ENCODE peak calls at places on chromosomes 13 and 19, in four cellular contexts. I is cardiac muscle cell, C is upper lobe of left lung, Y is esophagus squamous epithelium. X is an unnamed sample. For H3K4me1, the result is how much of the 10 kb centered on the place peaks cover.

GRCh38 chr13:43767351-43767901 is 19.3 kb downstream of the ENOX1 start:
- DNase-seq in I (peak), C (no peak), Y (no peak), X (peak)

GRCh38 chr19:2529473-2529918 is 53.6 kb downstream of the GADD45B start:
- DNase-seq in I (no peak), C (no peak), Y (no peak), X (peak)

GRCh38 chr13:113533441-113533840 is 42.9 kb upstream of the DCUN1D2 start:
- DNase-seq in I (peak), C (no peak), Y (no peak), X (no peak)

GRCh38 chr13:20828540-20829364 is 55.0 kb upstream of the EEF1AKMT1 start:
- DNase-seq in I (peak), C (no peak), Y (no peak), X (peak)

GRCh38 chr13:100363874-100364273 is 224.7 kb downstream of the GGACT start:
- DNase-seq in I (no peak), C (no peak), Y (no peak), X (peak)

GRCh38 chr13:36126496-36126895 is 4.7 kb downstream of the DCLK1 start:
- DNase-seq in I (no peak), C (no peak), Y (no peak), X (no peak)

GRCh38 chr13:110015253-110015652 is 228.9 kb upstream of the IRS2 start:
- DNase-seq in I (no peak), C (no peak), Y (no peak), X (peak)

GRCh38 chr19:45059258-45059965 is 16.9 kb downstream of the ZNF296 start:
- DNase-seq in I (peak), C (no peak), Y (no peak), X (peak)

GRCh38 chr19:4971424-4971793 is 2.5 kb downstream of the KDM4B start:
- DNase-seq in I (no peak), C (no peak), Y (no peak), X (peak)

GRCh38 chr19:48656840-48657474 is 11.0 kb upstream of the CA11 start:
- DNase-seq in I (no peak), C (no peak), Y (no peak), X (peak)

GRCh38 chr19:17627921-17628320 is 60.2 kb downstream of the UNC13A start:
- DNase-seq in I (no peak), C (no peak), Y (no peak), X (no peak)

GRCh38 chr13:39186205-39186880 is 148.1 kb downstream of the NHLRC3 start:
- DNase-seq in I (no peak), C (no peak), Y (no peak), X (no peak)

GRCh38 chr13:44306401-44307192 is 67.0 kb upstream of the SERP2 start:
- DNase-seq in I (peak), C (peak), Y (no peak), X (peak)

GRCh38 chr19:1465191-1466016 is 13.6 kb downstream of the C19orf25 start:
- DNase-seq in I (peak), C (peak), Y (no peak), X (no peak)

GRCh38 chr19:16449330-16449961 is 22.3 kb downstream of the EPS15L1 start:
- DNase-seq in I (no peak), C (no peak), Y (no peak), X (peak)

GRCh38 chr13:87680298-87680697 is 9.1 kb downstream of the SLITRK5 start:
- DNase-seq in I (no peak), C (no peak), Y (no peak), X (no peak)

GRCh38 chr13:80235131-80235530 is 105.8 kb downstream of the SPRY2 start:
- DNase-seq in I (no peak), C (no peak), Y (no peak), X (no peak)

GRCh38 chr19:48290341-48290922 is 20.6 kb downstream of the ZNF114 start:
- DNase-seq in I (peak), C (no peak), Y (no peak), X (peak)

GRCh38 chr13:79318664-79319063 is 87.4 kb downstream of the RBM26 start:
- DNase-seq in I (no peak), C (no peak), Y (no peak), X (no peak)

GRCh38 chr13:113084943-113085540 is 20.5 kb upstream of the F7 start:
- DNase-seq in I (no peak), C (peak), Y (no peak), X (no peak)

GRCh38 chr19:6690160-6690885 is 20.4 kb upstream of the TNFSF14 start:
- DNase-seq in I (no peak), C (no peak), Y (no peak), X (no peak)

GRCh38 chr13:31835932-31836331 is 96.6 kb downstream of the RXFP2 start:
- DNase-seq in I (no peak), C (no peak), Y (no peak), X (peak)

GRCh38 chr19:33720691-33721682 is 75.7 kb upstream of the KCTD15 start:
- DNase-seq in I (no peak), C (no peak), Y (no peak), X (no peak)

GRCh38 chr13:99385940-99386339 is 78.7 kb upstream of the GPR183 start:
- DNase-seq in I (no peak), C (no peak), Y (no peak), X (no peak)

GRCh38 chr13:27289016-27289665 is 18.5 kb downstream of the RASL11A start:
- DNase-seq in I (no peak), C (no peak), Y (no peak), X (no peak)

GRCh38 chr13:50677687-50678463 is 165.6 kb downstream of the DLEU7 start:
- DNase-seq in I (no peak), C (no peak), Y (no peak), X (peak)

GRCh38 chr13:89486065-89486464 is 1814.9 kb downstream of the SLITRK5 start:
- DNase-seq in I (no peak), C (no peak), Y (no peak), X (no peak)

GRCh38 chr19:13149628-13150186 is 468 bp downstream of the STX10 start:
- DNase-seq in I (peak), C (peak), Y (no peak), X (peak)

GRCh38 chr19:35290381-35291135 is 1.4 kb upstream of the MAG start:
- DNase-seq in I (no peak), C (no peak), Y (no peak), X (no peak)

GRCh38 chr13:102845630-102846260 is at the start of gene ERCC5:
- DNase-seq in I (peak), C (peak), Y (peak), X (peak)

GRCh38 chr19:46020819-46021125 is 2.1 kb downstream of the PGLYRP1 start:
- DNase-seq in I (no peak), C (no peak), Y (no peak), X (no peak)

GRCh38 chr13:95255072-95255732 is 46.0 kb downstream of the ABCC4 start:
- DNase-seq in I (no peak), C (no peak), Y (no peak), X (no peak)

GRCh38 chr13:95258619-95259194 is 42.5 kb downstream of the ABCC4 start:
- DNase-seq in I (no peak), C (no peak), Y (no peak), X (no peak)

GRCh38 chr13:95260031-95260525 is 41.2 kb downstream of the ABCC4 start:
- DNase-seq in I (no peak), C (no peak), Y (no peak), X (no peak)

GRCh38 chr13:95256086-95256485 is 45.2 kb downstream of the ABCC4 start:
- DNase-seq in I (no peak), C (no peak), Y (no peak), X (peak)

DNA sequence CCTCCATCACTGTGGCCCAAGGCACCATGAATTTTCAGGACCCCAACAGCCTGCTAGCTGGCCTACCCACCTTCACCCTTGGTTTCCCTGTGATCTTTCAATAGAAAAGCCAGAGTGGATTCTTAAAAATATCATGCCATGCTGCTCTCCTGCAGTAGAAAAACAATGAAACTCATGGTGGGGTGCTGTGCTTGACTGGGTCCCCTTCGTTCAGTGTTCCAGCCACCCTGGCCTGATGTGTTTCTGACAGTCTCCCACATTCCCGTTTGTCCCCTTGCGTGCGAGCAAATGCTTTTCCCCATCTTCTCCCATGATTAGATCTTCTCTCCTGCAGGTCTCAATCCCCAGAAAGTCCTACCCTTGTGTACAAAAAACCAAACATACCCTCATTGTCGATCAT is 43.2 kb downstream of the ABCC4 start:
- DNase-seq in I (no peak), C (no peak), Y (no peak), X (no peak)
- H3K4me1 ChIP-seq in I (under half), C (under half), Y (under half), X (under half)

DNA sequence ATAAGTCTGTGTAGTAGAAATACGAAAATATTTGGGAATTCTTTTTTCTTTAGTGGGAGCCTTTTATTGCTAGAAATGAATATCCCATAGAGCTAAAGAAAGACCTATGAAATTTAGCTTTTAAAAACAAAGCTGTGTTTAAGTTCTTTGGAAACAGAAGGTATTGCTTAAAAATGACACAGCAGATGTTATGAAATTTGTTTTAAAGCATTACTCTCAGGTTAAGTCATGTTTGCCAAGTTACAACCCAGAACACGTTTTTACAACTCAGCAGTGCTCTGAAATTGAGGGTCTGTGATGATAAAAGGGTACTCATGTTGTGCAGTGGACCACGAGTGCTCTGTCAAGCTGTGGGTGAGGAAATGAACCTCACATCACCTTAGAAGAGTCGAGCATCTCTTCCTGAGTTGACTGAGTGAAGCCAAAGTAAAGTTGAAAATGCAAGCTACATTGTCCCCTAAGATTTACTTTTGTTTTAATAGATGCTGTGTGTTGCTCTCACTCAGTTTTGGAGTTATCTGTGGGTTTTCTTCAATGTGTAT is 161.1 kb downstream of the SHISA2 start:
- DNase-seq in I (no peak), C (no peak), Y (no peak), X (no peak)
- H3K4me3 ChIP-seq in I (no peak), C (no peak), Y (no peak), X (no peak)

DNA sequence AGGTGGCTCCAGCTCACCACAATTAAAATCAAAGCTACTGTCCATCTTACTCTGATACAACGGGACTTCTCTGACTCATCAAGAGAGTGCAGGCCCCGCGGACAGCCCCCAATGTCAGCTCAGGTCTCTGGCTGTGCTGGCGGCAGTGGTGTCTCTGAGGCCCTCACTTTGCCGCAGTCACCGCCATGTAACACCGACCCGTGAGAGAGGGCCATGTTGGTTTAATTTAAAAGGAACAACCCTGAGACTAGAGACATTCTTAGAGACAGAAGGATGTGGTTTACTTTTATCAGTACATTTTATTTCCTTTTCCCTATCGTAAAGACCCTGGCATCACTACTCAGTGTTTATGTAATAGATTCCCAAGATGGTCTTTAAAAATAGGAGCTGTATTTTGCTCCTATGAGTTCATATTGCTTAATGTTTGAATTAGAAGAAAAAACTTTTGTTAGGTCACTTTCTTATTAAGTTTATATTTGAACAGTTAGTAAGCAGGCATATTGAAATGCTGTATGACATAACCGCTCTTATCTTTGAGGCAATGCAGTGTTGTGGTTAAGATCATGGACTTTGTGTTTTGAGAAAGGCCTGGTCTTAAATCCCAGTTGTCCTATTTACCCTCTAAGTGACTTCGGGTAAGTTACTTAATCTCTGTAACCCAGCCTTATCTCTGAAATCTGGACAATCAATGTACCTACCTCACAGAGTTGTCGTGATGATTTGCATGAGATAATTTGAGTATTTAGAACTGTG is 23.4 kb downstream of the DGKH start:
- DNase-seq in I (no peak), C (peak), Y (no peak), X (no peak)
- H3K27ac ChIP-seq in I (no peak), C (no peak), Y (no peak), X (no peak)

DNA sequence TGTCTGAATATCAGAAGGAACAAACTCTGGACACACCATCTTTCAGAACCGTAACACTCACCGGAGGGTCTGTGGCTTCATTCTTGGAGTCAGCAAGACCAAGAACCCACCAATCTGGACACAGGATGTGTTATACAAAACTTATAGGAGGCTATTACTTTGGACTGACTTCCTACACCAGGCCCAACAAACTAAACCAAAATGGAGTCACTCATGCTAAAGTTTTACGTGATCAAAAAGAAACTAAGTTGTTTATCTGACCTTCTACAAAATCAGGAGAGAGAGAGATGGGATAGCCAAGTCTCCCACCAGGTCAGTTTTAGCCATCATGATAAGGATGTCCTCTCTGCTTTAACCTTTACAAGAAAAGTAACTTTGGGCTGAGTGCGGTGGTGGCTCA is 3.2 kb upstream of the RAB11B start:
- DNase-seq in I (no peak), C (no peak), Y (no peak), X (no peak)
- H3K4me1 ChIP-seq in I (under half), C (under half), Y (under half), X (under half)

GRCh38 chr19:38266981-38267597 is 2.7 kb downstream of the SPINT2 start:
- DNase-seq in I (no peak), C (no peak), Y (no peak), X (peak)

GRCh38 chr19:38266070-38266469 is 1.7 kb downstream of the SPINT2 start:
- DNase-seq in I (no peak), C (no peak), Y (no peak), X (no peak)

GRCh38 chr19:38263696-38264485 is 482 bp upstream of the SPINT2 start:
- DNase-seq in I (no peak), C (peak), Y (no peak), X (peak)

GRCh38 chr19:38264486-38265212 is at the start of gene SPINT2:
- DNase-seq in I (peak), C (no peak), Y (no peak), X (peak)

GRCh38 chr19:38265213-38265861 is 964 bp downstream of the SPINT2 start:
- DNase-seq in I (peak), C (no peak), Y (no peak), X (no peak)
- H3K4me3 ChIP-seq in I (peak), C (peak), Y (peak), X (no peak)

DNA sequence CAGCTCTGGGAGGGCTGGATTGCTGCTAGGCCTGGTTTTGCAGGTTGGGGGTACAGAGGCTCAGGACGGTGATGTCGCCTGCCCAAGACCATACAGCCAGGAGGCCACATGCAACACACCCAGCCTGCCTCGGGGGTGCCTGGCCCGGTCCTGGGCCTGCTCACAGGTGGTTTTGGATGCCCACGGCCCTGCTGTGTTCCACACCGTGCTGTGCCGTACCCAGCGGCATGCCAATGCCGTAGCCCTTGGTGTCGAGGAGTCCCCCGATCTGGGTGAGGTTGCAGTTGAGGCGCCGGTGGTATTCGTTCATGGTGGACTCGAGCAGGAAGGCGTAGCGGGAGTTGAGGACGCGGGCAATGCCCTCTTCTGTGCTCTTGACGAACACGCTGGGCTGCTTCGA is 11.5 kb upstream of the ATP1A3 start:
- DNase-seq in I (no peak), C (peak), Y (no peak), X (no peak)
- H3K27ac ChIP-seq in I (no peak), C (no peak), Y (no peak), X (no peak)

X was measured in GM23248.